ENCODE peak calls at places on chromosomes 6 and 20, in seven cellular contexts. One of them, this sample, is unnamed.

GRCh38 chr20:38250607-38251006 is 9.9 kb downstream of the KIAA1755 start:
- DNase-seq in fibroblast of villous mesenchyme: no peak
- DNase-seq in mesothelial cell of epicardium: no peak
- DNase-seq in fibroblast of pulmonary artery: no peak
- DNase-seq in A549: no peak
- DNase-seq in astrocyte of the spinal cord: no peak
- DNase-seq in heart right ventricle: no peak
- DNase-seq in this sample: no peak

GRCh38 chr20:51129201-51129671 is 106.3 kb upstream of the KCNG1 start:
- DNase-seq in fibroblast of villous mesenchyme: peak; percentile 4
- DNase-seq in mesothelial cell of epicardium: no peak
- DNase-seq in fibroblast of pulmonary artery: no peak
- DNase-seq in A549: no peak
- DNase-seq in astrocyte of the spinal cord: no peak
- DNase-seq in heart right ventricle: no peak
- DNase-seq in this sample: no peak

GRCh38 chr6:17928514-17929430 is 58.7 kb downstream of the KIF13A start:
- DNase-seq in fibroblast of villous mesenchyme: peak; percentile 71
- DNase-seq in mesothelial cell of epicardium: no peak
- DNase-seq in fibroblast of pulmonary artery: peak; percentile 72
- DNase-seq in A549: no peak
- DNase-seq in astrocyte of the spinal cord: no peak
- DNase-seq in heart right ventricle: no peak
- DNase-seq in this sample: no peak

GRCh38 chr20:37872161-37872560 is 30.8 kb upstream of the VSTM2L start:
- DNase-seq in fibroblast of villous mesenchyme: no peak
- DNase-seq in mesothelial cell of epicardium: no peak
- DNase-seq in fibroblast of pulmonary artery: no peak
- DNase-seq in A549: no peak
- DNase-seq in astrocyte of the spinal cord: no peak
- DNase-seq in heart right ventricle: no peak
- DNase-seq in this sample: no peak

GRCh38 chr6:166008441-166009369 is 158.9 kb downstream of the TBXT start:
- DNase-seq in fibroblast of villous mesenchyme: peak; percentile 81
- DNase-seq in mesothelial cell of epicardium: no peak
- DNase-seq in fibroblast of pulmonary artery: peak; percentile 85
- DNase-seq in A549: peak; percentile 90
- DNase-seq in astrocyte of the spinal cord: peak; percentile 64
- DNase-seq in heart right ventricle: peak; percentile 30
- DNase-seq in this sample: no peak

GRCh38 chr20:25288291-25289181 is 40.7 kb downstream of the PYGB start:
- DNase-seq in fibroblast of villous mesenchyme: no peak
- DNase-seq in mesothelial cell of epicardium: no peak
- DNase-seq in fibroblast of pulmonary artery: no peak
- DNase-seq in A549: no peak
- DNase-seq in astrocyte of the spinal cord: no peak
- DNase-seq in heart right ventricle: no peak
- DNase-seq in this sample: peak; percentile 9

GRCh38 chr6:9766240-9766915 is 648.5 kb downstream of the TFAP2A start:
- DNase-seq in fibroblast of villous mesenchyme: peak; percentile 92
- DNase-seq in mesothelial cell of epicardium: no peak
- DNase-seq in fibroblast of pulmonary artery: peak; percentile 65
- DNase-seq in A549: peak; percentile 60
- DNase-seq in astrocyte of the spinal cord: peak; percentile 44
- DNase-seq in heart right ventricle: no peak
- DNase-seq in this sample: no peak

GRCh38 chr6:1787894-1788293 is 178.2 kb downstream of the FOXC1 start:
- DNase-seq in fibroblast of villous mesenchyme: no peak
- DNase-seq in mesothelial cell of epicardium: no peak
- DNase-seq in fibroblast of pulmonary artery: peak; percentile 82
- DNase-seq in A549: no peak
- DNase-seq in astrocyte of the spinal cord: peak; percentile 81
- DNase-seq in heart right ventricle: peak; percentile 29
- DNase-seq in this sample: peak; percentile 31

GRCh38 chr6:84853901-84854300 is 89.5 kb upstream of the TBX18 start:
- DNase-seq in fibroblast of villous mesenchyme: peak; percentile 3
- DNase-seq in mesothelial cell of epicardium: no peak
- DNase-seq in fibroblast of pulmonary artery: peak; percentile 34
- DNase-seq in A549: no peak
- DNase-seq in astrocyte of the spinal cord: no peak
- DNase-seq in heart right ventricle: no peak
- DNase-seq in this sample: no peak

GRCh38 chr6:47290124-47290834 is 19.4 kb downstream of the TNFRSF21 start:
- DNase-seq in fibroblast of villous mesenchyme: no peak
- DNase-seq in mesothelial cell of epicardium: no peak
- DNase-seq in fibroblast of pulmonary artery: no peak
- DNase-seq in A549: no peak
- DNase-seq in astrocyte of the spinal cord: no peak
- DNase-seq in heart right ventricle: no peak
- DNase-seq in this sample: no peak

GRCh38 chr6:151722342-151722741 is 85.1 kb upstream of the ESR1 start:
- DNase-seq in fibroblast of villous mesenchyme: no peak
- DNase-seq in mesothelial cell of epicardium: no peak
- DNase-seq in fibroblast of pulmonary artery: no peak
- DNase-seq in A549: no peak
- DNase-seq in astrocyte of the spinal cord: no peak
- DNase-seq in heart right ventricle: no peak
- DNase-seq in this sample: no peak

GRCh38 chr6:149897015-149897697 is 757 bp downstream of the RAET1E start:
- DNase-seq in fibroblast of villous mesenchyme: peak; percentile 87
- DNase-seq in mesothelial cell of epicardium: no peak
- DNase-seq in fibroblast of pulmonary artery: peak; percentile 93
- DNase-seq in A549: peak; percentile 46
- DNase-seq in astrocyte of the spinal cord: peak; percentile 88
- DNase-seq in heart right ventricle: peak; percentile 79
- DNase-seq in this sample: peak; percentile 92

GRCh38 chr6:159353193-159353592 is 184.0 kb downstream of the FNDC1 start:
- DNase-seq in fibroblast of villous mesenchyme: no peak
- DNase-seq in mesothelial cell of epicardium: no peak
- DNase-seq in fibroblast of pulmonary artery: no peak
- DNase-seq in A549: no peak
- DNase-seq in astrocyte of the spinal cord: no peak
- DNase-seq in heart right ventricle: no peak
- DNase-seq in this sample: no peak

GRCh38 chr20:60600036-60600435 is 641.8 kb downstream of the CDH26 start:
- DNase-seq in fibroblast of villous mesenchyme: no peak
- DNase-seq in mesothelial cell of epicardium: no peak
- DNase-seq in fibroblast of pulmonary artery: no peak
- DNase-seq in A549: no peak
- DNase-seq in astrocyte of the spinal cord: no peak
- DNase-seq in heart right ventricle: no peak
- DNase-seq in this sample: no peak

GRCh38 chr6:46704562-46704961 is 16.9 kb downstream of the TDRD6 start:
- DNase-seq in fibroblast of villous mesenchyme: peak; percentile 8
- DNase-seq in mesothelial cell of epicardium: no peak
- DNase-seq in fibroblast of pulmonary artery: peak; percentile 40
- DNase-seq in A549: peak; percentile 37
- DNase-seq in astrocyte of the spinal cord: peak; percentile 31
- DNase-seq in heart right ventricle: no peak
- DNase-seq in this sample: no peak

GRCh38 chr6:117206951-117207687 is 58.2 kb upstream of the VGLL2 start:
- DNase-seq in fibroblast of villous mesenchyme: no peak
- DNase-seq in mesothelial cell of epicardium: no peak
- DNase-seq in fibroblast of pulmonary artery: no peak
- DNase-seq in A549: no peak
- DNase-seq in astrocyte of the spinal cord: no peak
- DNase-seq in heart right ventricle: peak; percentile 28
- DNase-seq in this sample: no peak

GRCh38 chr6:37783025-37783825 is 36.3 kb upstream of the ZFAND3 start:
- DNase-seq in fibroblast of villous mesenchyme: no peak
- DNase-seq in mesothelial cell of epicardium: peak; percentile 51
- DNase-seq in fibroblast of pulmonary artery: no peak
- DNase-seq in A549: no peak
- DNase-seq in astrocyte of the spinal cord: peak; percentile 20
- DNase-seq in heart right ventricle: no peak
- DNase-seq in this sample: peak; percentile 24

GRCh38 chr6:16503919-16504554 is 257.2 kb downstream of the ATXN1 start:
- DNase-seq in fibroblast of villous mesenchyme: no peak
- DNase-seq in mesothelial cell of epicardium: no peak
- DNase-seq in fibroblast of pulmonary artery: no peak
- DNase-seq in A549: no peak
- DNase-seq in astrocyte of the spinal cord: no peak
- DNase-seq in heart right ventricle: no peak
- DNase-seq in this sample: no peak

GRCh38 chr20:433300-433975 is 25.3 kb downstream of the RBCK1 start:
- DNase-seq in fibroblast of villous mesenchyme: no peak
- DNase-seq in mesothelial cell of epicardium: no peak
- DNase-seq in fibroblast of pulmonary artery: no peak
- DNase-seq in A549: no peak
- DNase-seq in astrocyte of the spinal cord: no peak
- DNase-seq in heart right ventricle: no peak
- DNase-seq in this sample: no peak

GRCh38 chr6:89828988-89829590 is 591 bp upstream of the CASP8AP2 start:
- DNase-seq in fibroblast of villous mesenchyme: no peak
- DNase-seq in mesothelial cell of epicardium: no peak
- DNase-seq in fibroblast of pulmonary artery: no peak
- DNase-seq in A549: no peak
- DNase-seq in astrocyte of the spinal cord: no peak
- DNase-seq in heart right ventricle: no peak
- DNase-seq in this sample: no peak

GRCh38 chr6:105587349-105588115 is 184.7 kb upstream of the PREP start:
- DNase-seq in fibroblast of villous mesenchyme: peak; percentile 43
- DNase-seq in mesothelial cell of epicardium: no peak
- DNase-seq in fibroblast of pulmonary artery: no peak
- DNase-seq in A549: peak; percentile 32
- DNase-seq in astrocyte of the spinal cord: no peak
- DNase-seq in heart right ventricle: no peak
- DNase-seq in this sample: no peak

GRCh38 chr6:112466378-112467151 is 119.4 kb downstream of the RFPL4B start:
- DNase-seq in fibroblast of villous mesenchyme: peak; percentile 41
- DNase-seq in mesothelial cell of epicardium: no peak
- DNase-seq in fibroblast of pulmonary artery: peak; percentile 51
- DNase-seq in A549: no peak
- DNase-seq in astrocyte of the spinal cord: peak; percentile 58
- DNase-seq in heart right ventricle: no peak
- DNase-seq in this sample: no peak

GRCh38 chr6:15948930-15949900 is 179.7 kb upstream of the MYLIP start:
- DNase-seq in fibroblast of villous mesenchyme: peak; percentile 26
- DNase-seq in mesothelial cell of epicardium: no peak
- DNase-seq in fibroblast of pulmonary artery: peak; percentile 28
- DNase-seq in A549: peak; percentile 77
- DNase-seq in astrocyte of the spinal cord: no peak
- DNase-seq in heart right ventricle: no peak
- DNase-seq in this sample: no peak

GRCh38 chr20:14470231-14470894 is 133.0 kb upstream of the FLRT3 start:
- DNase-seq in fibroblast of villous mesenchyme: no peak
- DNase-seq in mesothelial cell of epicardium: no peak
- DNase-seq in fibroblast of pulmonary artery: no peak
- DNase-seq in A549: peak; percentile 58
- DNase-seq in astrocyte of the spinal cord: no peak
- DNase-seq in heart right ventricle: no peak
- DNase-seq in this sample: no peak

GRCh38 chr6:28643017-28643740 is 117.5 kb downstream of the GPX5 start:
- DNase-seq in fibroblast of villous mesenchyme: peak; percentile 48
- DNase-seq in mesothelial cell of epicardium: no peak
- DNase-seq in fibroblast of pulmonary artery: peak; percentile 68
- DNase-seq in A549: peak; percentile 87
- DNase-seq in astrocyte of the spinal cord: peak; percentile 63
- DNase-seq in heart right ventricle: no peak
- DNase-seq in this sample: no peak

DNA sequence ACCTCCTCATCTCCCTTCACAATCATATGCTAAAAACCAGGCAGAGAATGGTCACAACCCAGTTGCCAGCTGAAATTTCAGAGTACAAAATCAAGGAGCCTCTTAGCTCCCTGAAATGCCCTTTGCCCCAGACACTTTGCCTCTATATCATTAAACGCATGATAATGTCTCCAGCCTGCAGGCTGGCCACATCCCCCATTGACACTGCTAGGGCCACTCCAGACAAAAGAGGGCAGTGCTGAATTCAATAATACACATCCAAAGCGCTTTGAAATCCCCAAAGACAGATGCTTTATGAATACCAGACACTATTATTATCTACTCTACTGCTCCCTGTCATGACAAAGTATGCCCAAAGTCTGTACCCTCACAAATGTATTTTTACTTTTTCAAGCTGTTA is 348.3 kb upstream of the POU3F2 start:
- DNase-seq in fibroblast of villous mesenchyme: no peak
- DNase-seq in mesothelial cell of epicardium: no peak
- DNase-seq in fibroblast of pulmonary artery: no peak
- DNase-seq in A549: no peak
- DNase-seq in astrocyte of the spinal cord: no peak
- DNase-seq in heart right ventricle: no peak
- DNase-seq in this sample: no peak
- TF ChIP-seq CTCF in fibroblast of villous mesenchyme: no peak
- TF ChIP-seq CTCF in mesothelial cell of epicardium: no peak
- TF ChIP-seq CTCF in fibroblast of pulmonary artery: no peak
- TF ChIP-seq CTCF in A549: no peak
- TF ChIP-seq CTCF in astrocyte of the spinal cord: no peak
- TF ChIP-seq CTCF in heart right ventricle: no peak
- TF ChIP-seq CTCF in this sample: no peak

GRCh38 chr20:2752631-2753455 is 47.6 kb downstream of the CPXM1 start:
- DNase-seq in fibroblast of villous mesenchyme: peak; percentile 40
- DNase-seq in mesothelial cell of epicardium: peak; percentile 60
- DNase-seq in fibroblast of pulmonary artery: peak; percentile 53
- DNase-seq in A549: peak; percentile 75
- DNase-seq in astrocyte of the spinal cord: peak; percentile 37
- DNase-seq in heart right ventricle: no peak
- DNase-seq in this sample: peak; percentile 52
- TF ChIP-seq CTCF in fibroblast of villous mesenchyme: peak; percentile 76
- TF ChIP-seq CTCF in mesothelial cell of epicardium: peak; percentile 73
- TF ChIP-seq CTCF in fibroblast of pulmonary artery: peak; percentile 70
- TF ChIP-seq CTCF in A549: peak; percentile 84
- TF ChIP-seq CTCF in astrocyte of the spinal cord: peak; percentile 84
- TF ChIP-seq CTCF in heart right ventricle: peak; percentile 62
- TF ChIP-seq CTCF in this sample: peak; percentile 76

GRCh38 chr6:138692058-138692977 is 81.3 kb upstream of the CCDC28A start:
- DNase-seq in fibroblast of villous mesenchyme: peak; percentile 54
- DNase-seq in mesothelial cell of epicardium: peak; percentile 86
- DNase-seq in fibroblast of pulmonary artery: peak; percentile 65
- DNase-seq in A549: peak; percentile 42
- DNase-seq in astrocyte of the spinal cord: peak; percentile 65
- DNase-seq in heart right ventricle: peak; percentile 73
- DNase-seq in this sample: peak; percentile 57
- TF ChIP-seq CTCF in fibroblast of villous mesenchyme: peak; percentile 75
- TF ChIP-seq CTCF in mesothelial cell of epicardium: peak; percentile 89
- TF ChIP-seq CTCF in fibroblast of pulmonary artery: peak; percentile 23
- TF ChIP-seq CTCF in A549: peak; percentile 77
- TF ChIP-seq CTCF in astrocyte of the spinal cord: peak; percentile 66
- TF ChIP-seq CTCF in heart right ventricle: peak; percentile 88
- TF ChIP-seq CTCF in this sample: peak; percentile 76

DNA sequence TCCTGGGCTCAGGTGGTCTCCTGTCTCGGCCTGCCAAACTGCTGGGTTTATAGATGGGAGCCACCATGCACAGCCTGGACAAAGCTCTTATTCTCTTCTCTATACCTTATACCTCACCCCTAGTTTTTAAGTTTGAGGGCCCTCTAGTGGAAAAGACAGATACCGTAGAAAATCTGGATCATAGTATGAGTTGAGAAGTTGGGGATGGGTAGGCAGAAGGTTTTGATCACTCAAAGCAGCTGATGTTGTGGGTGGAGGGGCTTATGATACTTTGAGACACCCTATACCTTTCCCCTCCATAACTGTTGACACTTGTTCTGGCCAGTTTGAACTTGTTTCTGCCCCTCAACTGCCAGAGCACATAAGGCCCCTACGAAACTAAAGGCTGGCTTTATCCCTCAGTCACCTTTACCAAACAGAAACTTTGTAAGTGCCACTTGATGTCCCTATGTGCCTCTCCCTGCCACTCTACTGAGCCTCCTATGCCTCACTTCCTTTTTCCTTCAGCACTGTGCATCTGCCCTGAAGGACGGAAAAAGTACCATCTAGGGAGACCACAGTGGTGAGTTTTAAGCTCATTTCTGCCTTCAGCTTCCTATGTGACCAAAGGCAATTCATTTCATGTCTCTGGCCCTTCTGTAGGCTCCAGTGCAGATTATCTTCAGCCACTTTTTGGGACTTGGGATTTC is 28.6 kb downstream of the RALY start:
- DNase-seq in fibroblast of villous mesenchyme: peak; percentile 29
- DNase-seq in mesothelial cell of epicardium: no peak
- DNase-seq in fibroblast of pulmonary artery: no peak
- DNase-seq in A549: peak; percentile 39
- DNase-seq in astrocyte of the spinal cord: no peak
- DNase-seq in heart right ventricle: no peak
- DNase-seq in this sample: no peak
- TF ChIP-seq CTCF in fibroblast of villous mesenchyme: peak; percentile 53
- TF ChIP-seq CTCF in mesothelial cell of epicardium: no peak
- TF ChIP-seq CTCF in fibroblast of pulmonary artery: peak; percentile 40
- TF ChIP-seq CTCF in A549: peak; percentile 52
- TF ChIP-seq CTCF in astrocyte of the spinal cord: peak; percentile 47
- TF ChIP-seq CTCF in heart right ventricle: no peak
- TF ChIP-seq CTCF in this sample: no peak

This sample was measured in uterus.